ENCODE peak calls at places on chromosomes 16 and 17, in four cellular contexts. G is ascending aorta, S is ovary, A is brain microvascular endothelial cell. Z is an unnamed sample.
A peak's percentile ranks its signal among the peaks of the same experiment; 100 is the strongest.

GRCh38 chr16:11613381-11614303 is 26.9 kb upstream of the LITAF start:
- DNase-seq in G (no peak), S (no peak), A (no peak), Z (no peak)

GRCh38 chr16:964696-965395 is 5.9 kb downstream of the LMF1 start:
- DNase-seq in G (no peak), S (peak; percentile 14), A (no peak), Z (peak; percentile 9)

GRCh38 chr17:78390241-78391050 is 12.0 kb downstream of the PGS1 start:
- DNase-seq in G (no peak), S (no peak), A (peak; percentile 95), Z (no peak)

GRCh38 chr17:751269-752001 is 629 bp downstream of the GEMIN4 start:
- DNase-seq in G (no peak), S (no peak), A (peak; percentile 19), Z (peak; percentile 31)

GRCh38 chr16:2795714-2796143 is 2.5 kb upstream of the PRSS41 start:
- DNase-seq in G (no peak), S (no peak), A (no peak), Z (no peak)

GRCh38 chr17:72143245-72143644 is 22.4 kb downstream of the SOX9 start:
- DNase-seq in G (no peak), S (no peak), A (no peak), Z (no peak)

GRCh38 chr17:45115015-45115625 is 17.2 kb downstream of the PLCD3 start:
- DNase-seq in G (no peak), S (no peak), A (no peak), Z (no peak)

GRCh38 chr17:75693500-75694481 is 26.7 kb downstream of the SAP30BP start:
- DNase-seq in G (peak; percentile 43), S (no peak), A (no peak), Z (peak; percentile 80)

GRCh38 chr16:24821129-24821528 is 24.6 kb upstream of the SLC5A11 start:
- DNase-seq in G (no peak), S (no peak), A (no peak), Z (no peak)

DNA sequence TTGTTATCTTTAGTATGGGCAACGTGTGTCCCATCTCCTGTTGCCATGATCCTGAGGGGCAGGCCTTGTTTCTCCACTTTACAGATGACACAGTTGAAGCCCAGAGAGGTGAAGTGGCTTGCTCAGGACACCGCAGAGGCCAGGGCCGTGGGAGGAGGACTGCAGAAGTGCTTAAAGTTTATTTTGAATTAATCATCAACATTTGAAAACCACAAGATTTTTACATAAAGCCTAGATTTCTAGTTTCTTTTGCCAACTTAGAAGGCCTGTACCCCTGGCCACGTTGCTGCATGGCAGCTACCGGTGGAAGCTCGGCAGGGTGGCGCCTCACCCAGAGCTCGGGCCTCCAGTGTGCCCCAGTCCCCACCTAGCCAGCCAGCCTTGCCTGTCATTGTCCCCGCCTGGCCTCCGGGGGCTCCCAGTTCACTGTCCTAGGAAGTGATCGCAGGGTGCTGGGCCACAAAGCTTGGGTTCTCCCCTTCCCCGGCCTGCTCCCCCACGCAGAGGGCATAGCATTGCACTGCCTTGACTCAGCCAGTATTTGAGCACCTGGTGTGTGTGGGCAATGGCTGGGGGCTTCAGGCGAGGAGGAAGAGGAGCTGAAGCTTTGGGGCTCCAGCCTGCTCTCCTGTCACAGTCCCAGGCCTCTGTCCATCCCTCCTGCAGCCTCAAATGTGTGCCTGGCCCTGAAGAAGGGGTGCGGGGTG is 14.8 kb upstream of the ADCY7 start:
- DNase-seq in G (no peak), S (no peak), A (peak; percentile 92), Z (no peak)
- H3K27ac ChIP-seq in G (no peak overlapping the region), S (peak overlapping the region; percentile 46), A (peak overlapping the region; percentile 46), Z (no peak overlapping the region)

GRCh38 chr17:36791961-36792475 is 145.3 kb upstream of the LHX1 start:
- DNase-seq in G (no peak), S (no peak), A (no peak), Z (no peak)

GRCh38 chr17:36786867-36787266 is 150.4 kb upstream of the LHX1 start:
- DNase-seq in G (no peak), S (no peak), A (no peak), Z (no peak)

GRCh38 chr17:36792849-36793248 is 144.4 kb upstream of the LHX1 start:
- DNase-seq in G (no peak), S (no peak), A (no peak), Z (no peak)

GRCh38 chr17:36793976-36794375 is 143.3 kb upstream of the LHX1 start:
- DNase-seq in G (no peak), S (no peak), A (no peak), Z (no peak)

DNA sequence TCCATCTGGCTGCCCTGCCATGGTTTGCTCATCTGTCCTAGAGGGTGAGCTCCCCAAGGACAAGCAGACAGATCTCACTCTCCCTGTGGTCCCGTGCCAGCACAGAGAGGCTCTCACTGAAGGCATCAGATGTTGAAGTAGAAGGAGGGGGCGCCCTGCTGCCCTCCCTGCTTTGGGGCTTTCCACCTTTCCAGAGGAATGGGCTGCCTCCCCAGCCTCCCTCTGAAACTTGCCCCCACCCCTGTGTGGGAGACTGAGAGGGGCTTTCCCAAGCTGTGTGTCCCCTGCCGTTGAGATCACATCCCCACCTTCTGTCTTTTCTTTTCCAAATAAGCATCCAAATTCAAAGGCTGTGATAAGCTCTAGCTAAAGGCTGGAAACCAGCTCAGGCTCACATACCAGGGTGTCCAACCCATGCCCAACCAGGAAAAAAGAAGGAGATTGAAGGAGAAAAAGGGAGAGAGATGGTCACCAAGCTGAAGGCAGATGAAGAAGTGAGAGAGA is 146.1 kb upstream of the LHX1 start:
- DNase-seq in G (no peak), S (no peak), A (no peak), Z (no peak)
- H3K4me3 ChIP-seq in G (no peak overlapping the region), S (no peak overlapping the region), A (no peak overlapping the region), Z (no peak overlapping the region)

DNA sequence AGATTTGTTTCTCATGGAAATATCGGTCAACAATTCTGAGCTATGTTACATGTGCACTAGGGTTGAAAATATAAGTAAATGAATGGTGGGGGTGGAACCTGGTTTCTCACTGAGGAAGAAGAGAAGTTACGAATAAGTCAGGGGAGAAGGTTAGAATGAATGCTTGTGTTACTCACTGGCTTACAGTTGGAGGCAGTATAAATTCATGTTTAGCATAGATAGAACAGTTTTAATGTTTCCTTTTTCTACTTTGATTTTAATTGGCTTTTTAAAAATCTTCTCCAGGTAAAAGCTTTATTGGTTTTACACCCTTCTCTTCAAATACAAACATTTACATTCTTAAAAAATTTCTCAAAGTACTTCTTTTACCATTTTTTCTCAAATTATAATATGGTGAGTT is 1113.7 kb downstream of the CDH11 start:
- DNase-seq in G (no peak), S (no peak), A (no peak), Z (no peak)
- TF ChIP-seq CTCF in G (no peak), S (no peak), A (no peak), Z (no peak)

DNA sequence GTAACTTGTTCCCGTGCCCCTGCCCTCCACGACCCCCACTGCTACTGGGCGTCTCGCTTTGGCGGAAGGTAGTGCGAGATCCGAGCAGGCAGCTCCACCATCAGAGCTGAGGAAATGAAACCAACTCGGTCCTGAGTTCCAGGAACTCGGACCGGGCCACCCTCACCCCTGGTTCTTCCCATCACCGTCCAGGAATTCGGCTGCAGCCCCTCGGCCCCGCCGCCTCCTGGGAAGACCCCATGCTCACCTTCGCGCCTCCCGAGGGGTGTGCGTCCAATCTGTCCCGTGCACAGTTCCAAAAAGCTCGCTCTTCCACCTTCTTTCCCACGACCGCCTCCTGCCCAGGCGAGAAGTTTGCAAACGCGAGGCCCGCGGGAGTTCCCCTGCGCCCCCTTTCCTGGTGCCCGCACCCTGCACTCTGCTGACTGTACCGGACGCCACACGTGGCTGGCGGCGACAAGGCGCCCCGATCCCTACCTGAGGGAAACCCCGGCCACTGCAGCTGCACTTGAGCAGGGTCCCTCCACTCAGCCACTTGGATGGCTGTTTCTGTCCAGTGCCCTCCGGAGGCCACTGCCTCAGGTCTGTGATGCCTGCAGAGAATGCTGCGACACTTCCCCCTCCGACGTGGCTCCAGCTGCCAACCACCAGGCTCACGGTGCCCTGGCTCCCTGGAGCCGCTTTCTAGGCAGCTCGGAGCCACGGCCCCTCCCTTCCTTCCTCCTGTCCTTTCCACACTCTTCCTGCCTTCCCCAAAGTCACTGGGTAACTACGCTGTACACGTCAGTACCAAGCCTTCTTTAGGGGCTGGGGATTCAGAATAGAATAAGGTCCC is at the start of gene MLKL:
- DNase-seq in G (no peak), S (no peak), A (peak; percentile 16), Z (peak; percentile 68)
- H3K27ac ChIP-seq in G (peak within 1 kb of the TSS; percentile 90), S (peak within 1 kb of the TSS; percentile 38), A (peak within 1 kb of the TSS; percentile 75), Z (peak within 1 kb of the TSS; percentile 93)

GRCh38 chr17:29613371-29613837 is 9.3 kb downstream of the CORO6 start:
- DNase-seq in G (peak; percentile 66), S (peak; percentile 96), A (peak; percentile 91), Z (peak; percentile 90)
- H3K4me3 ChIP-seq in G (peak overlapping the region; percentile 34), S (no peak overlapping the region), A (peak overlapping the region; percentile 39), Z (no peak overlapping the region)

DNA sequence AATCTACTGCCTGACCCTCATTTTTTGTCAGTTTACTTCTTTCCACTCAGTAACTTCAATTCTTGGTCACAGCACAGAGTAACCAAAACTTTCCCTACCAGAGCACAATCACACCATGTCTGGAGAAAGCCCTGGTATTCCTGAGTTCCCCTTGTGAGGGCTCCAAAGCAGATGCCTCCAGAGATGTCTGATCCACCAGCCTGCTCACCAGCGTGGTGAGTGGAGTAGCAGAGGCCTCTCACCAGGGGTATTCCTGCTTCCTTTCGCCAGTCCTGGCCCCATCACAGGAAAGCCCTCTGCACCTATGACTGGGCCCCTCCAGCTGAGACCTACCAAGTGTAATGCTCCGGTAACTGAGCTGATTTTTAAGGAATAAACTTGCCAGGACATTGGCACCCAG is 205.4 kb upstream of the HS3ST3A1 start:
- DNase-seq in G (no peak), S (no peak), A (no peak), Z (no peak)
- TF ChIP-seq CTCF in G (no peak), S (no peak), A (no peak), Z (no peak)

GRCh38 chr16:22347100-22347820 is 27.2 kb downstream of the CDR2 start:
- DNase-seq in G (no peak), S (no peak), A (no peak), Z (no peak)
- H3K27ac ChIP-seq in G (peak overlapping the region; percentile 49), S (no peak overlapping the region), A (no peak overlapping the region), Z (no peak overlapping the region)

GRCh38 chr17:38429476-38430100 is 1.3 kb downstream of the ARHGAP23 start:
- DNase-seq in G (no peak), S (no peak), A (no peak), Z (no peak)
- H3K4me3 ChIP-seq in G (peak overlapping the region; percentile 81), S (no peak overlapping the region), A (peak overlapping the region; percentile 72), Z (no peak overlapping the region)

Z was measured in body of pancreas.